ENCODE peak calls at places on chromosomes 12 and 14, in six cellular contexts. J, N, E, M, L and W are unnamed samples.
A peak's percentile ranks its signal among the peaks of the same experiment; 100 is the strongest.

GRCh38 chr12:50362671-50363070 is 33.7 kb downstream of the FAM186A start:
- DNase-seq in L (no peak), M (no peak), N (no peak), J (no peak), E (no peak), W (no peak)

GRCh38 chr14:92692822-92693226 is 55.6 kb downstream of the LGMN start:
- DNase-seq in E (no peak), M (no peak), N (peak; percentile 47), J (no peak), L (peak; percentile 16), W (no peak)

GRCh38 chr14:76168531-76168930 is 16.8 kb downstream of the GPATCH2L start:
- DNase-seq in J (no peak), M (no peak), E (no peak), L (no peak), N (peak; percentile 10), W (no peak)

GRCh38 chr12:106493531-106493930 is 89.3 kb upstream of the RFX4 start:
- DNase-seq in J (peak; percentile 15), M (no peak), N (no peak), L (no peak), E (no peak), W (no peak)

GRCh38 chr12:754871-755562 is 2.6 kb downstream of the WNK1 start:
- DNase-seq in M (peak; percentile 68), J (no peak), N (peak; percentile 61), L (peak; percentile 64), E (no peak), W (no peak)

GRCh38 chr14:96376093-96376492 is 12.8 kb downstream of the GSKIP start:
- DNase-seq in N (no peak), L (no peak), M (no peak), E (no peak), J (no peak), W (no peak)

GRCh38 chr14:26394114-26394855 is 203.5 kb downstream of the NOVA1 start:
- DNase-seq in J (peak; percentile 9), M (no peak), L (no peak), E (peak; percentile 34), N (peak; percentile 52), W (no peak)

GRCh38 chr14:58625438-58625837 is 12.3 kb upstream of the DACT1 start:
- DNase-seq in J (no peak), L (no peak), M (no peak), E (peak; percentile 63), N (no peak), W (no peak)

GRCh38 chr14:101412741-101413140 is 148.6 kb upstream of the DIO3 start:
- DNase-seq in L (no peak), M (no peak), E (no peak), N (peak; percentile 3), J (no peak), W (no peak)

GRCh38 chr14:39740454-39740853 is 308.2 kb upstream of the FBXO33 start:
- DNase-seq in J (no peak), N (no peak), M (no peak), L (no peak), E (no peak), W (no peak)

GRCh38 chr14:51547260-51547659 is 104.5 kb upstream of the FRMD6 start:
- DNase-seq in E (no peak), L (no peak), M (no peak), J (no peak), N (peak; percentile 100), W (peak; percentile 77)

GRCh38 chr12:53047221-53048032 is 2.4 kb upstream of the TNS2 start:
- DNase-seq in N (peak; percentile 86), L (peak; percentile 63), J (peak; percentile 69), M (peak; percentile 74), E (peak; percentile 85), W (no peak)

GRCh38 chr14:55446833-55447232 is 6.4 kb upstream of the TBPL2 start:
- DNase-seq in N (peak; percentile 91), L (no peak), M (no peak), E (no peak), J (no peak), W (no peak)

GRCh38 chr12:108793756-108794441 is 62.6 kb upstream of the CORO1C start:
- DNase-seq in M (no peak), E (no peak), J (no peak), N (no peak), L (no peak), W (no peak)

GRCh38 chr12:81206425-81206824 is 128.5 kb downstream of the ACSS3 start:
- DNase-seq in E (no peak), M (no peak), N (no peak), L (no peak), J (no peak), W (no peak)

GRCh38 chr12:92079054-92079385 is 66.6 kb downstream of the BTG1 start:
- DNase-seq in L (no peak), M (no peak), E (no peak), N (peak; percentile 41), J (no peak), W (no peak)

DNA sequence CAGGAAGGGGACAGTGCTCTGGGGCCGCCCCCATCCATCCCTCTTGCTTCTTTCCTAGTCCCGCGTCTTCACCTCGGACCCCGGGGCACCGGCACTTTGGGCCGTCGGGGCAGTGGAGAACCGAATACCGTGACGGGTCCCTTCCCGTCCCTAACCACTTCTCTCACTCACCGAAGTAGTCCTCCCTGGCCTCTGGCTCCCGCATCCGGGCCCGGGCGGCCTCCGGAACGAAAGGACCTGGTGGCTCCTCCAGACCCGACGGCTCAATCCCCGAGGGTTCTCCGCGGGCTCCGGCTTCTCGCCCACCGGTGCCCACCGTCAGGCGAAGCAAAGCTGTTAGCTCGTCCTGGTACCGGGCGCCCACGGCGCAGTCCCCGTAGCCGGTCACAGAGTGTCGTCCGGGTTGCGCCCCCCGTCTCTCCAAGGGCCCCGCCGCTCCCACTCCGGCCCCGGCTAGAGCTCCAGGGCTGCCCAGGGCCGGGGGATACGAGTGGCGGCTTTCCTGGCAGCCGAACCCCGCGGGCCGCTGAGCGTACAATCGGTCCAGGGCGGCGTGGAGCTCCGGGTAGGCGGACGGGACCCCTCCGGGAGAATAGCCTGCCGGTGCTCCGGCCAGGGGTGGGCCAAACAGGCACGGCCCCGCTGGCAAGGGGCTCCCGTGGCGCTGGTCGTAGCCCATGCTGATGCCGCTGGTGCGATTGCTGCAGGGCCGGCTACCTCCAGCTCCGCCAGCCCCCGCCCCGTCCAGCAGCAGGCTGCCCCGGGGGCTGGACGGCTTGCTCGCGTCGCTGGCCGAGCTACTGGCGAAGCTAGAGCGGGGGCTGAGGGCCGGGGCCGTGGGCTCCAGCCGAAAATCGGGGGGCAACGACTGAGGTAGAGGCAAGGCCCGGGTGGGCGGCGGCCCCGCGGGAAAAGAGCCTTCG is 1.0 kb downstream of the AJUBA start:
- DNase-seq in M (no peak), N (peak; percentile 39), E (peak; percentile 47), J (no peak), L (no peak), W (no peak)
- H2AFZ ChIP-seq in M (no peak overlapping the region), N (no peak overlapping the region), E (no peak overlapping the region), J (peak overlapping the region; percentile 81), L (peak overlapping the region; percentile 31), W (no peak overlapping the region)

GRCh38 chr12:94770397-94770759 is 120.0 kb upstream of the TMCC3 start:
- DNase-seq in L (no peak), N (no peak), J (no peak), E (no peak), M (no peak), W (no peak)

GRCh38 chr12:94769040-94769420 is 118.7 kb upstream of the TMCC3 start:
- DNase-seq in N (no peak), E (no peak), M (peak; percentile 90), L (no peak), J (no peak), W (no peak)

GRCh38 chr12:94767971-94768370 is 117.6 kb upstream of the TMCC3 start:
- DNase-seq in N (peak; percentile 64), J (no peak), E (no peak), L (no peak), M (no peak), W (no peak)

GRCh38 chr12:94769746-94770396 is 119.5 kb upstream of the TMCC3 start:
- DNase-seq in L (no peak), M (peak; percentile 70), N (no peak), E (no peak), J (no peak), W (no peak)

DNA sequence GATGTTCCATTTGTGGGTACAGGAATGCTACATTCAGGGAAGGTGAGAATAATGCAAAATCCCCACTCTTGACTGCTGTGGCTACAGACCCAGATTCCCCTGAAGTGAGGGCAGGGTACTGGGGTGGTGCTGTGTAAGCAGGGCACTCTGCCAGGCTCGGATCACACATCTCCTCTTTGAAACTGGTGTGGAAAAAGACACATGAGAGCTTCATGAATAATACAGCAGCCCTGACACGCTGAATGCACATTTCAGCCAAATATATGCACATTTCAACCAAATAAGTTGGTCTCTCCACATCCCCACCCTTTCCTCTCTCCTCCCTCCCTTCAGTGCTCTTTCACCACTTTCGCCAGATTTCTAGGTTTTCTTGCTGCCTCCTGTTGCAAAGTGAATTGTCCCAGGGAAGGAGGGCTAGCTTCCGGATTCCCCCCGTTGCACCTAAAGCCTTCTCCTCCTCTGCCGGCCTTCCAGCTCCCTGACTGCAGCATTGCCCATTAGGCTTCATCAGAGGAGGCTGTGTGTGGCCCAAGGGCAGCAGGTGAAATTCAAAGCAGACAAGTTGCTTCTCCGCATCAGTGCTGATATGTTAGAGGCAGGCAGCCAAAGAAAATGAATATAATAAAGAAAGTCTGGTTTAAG is 118.2 kb upstream of the TMCC3 start:
- DNase-seq in L (no peak), N (peak; percentile 27), J (no peak), M (peak; percentile 74), E (no peak), W (no peak)
- H2AFZ ChIP-seq in L (no peak overlapping the region), N (no peak overlapping the region), J (no peak overlapping the region), M (peak overlapping the region; percentile 73), E (no peak overlapping the region), W (no peak overlapping the region)

GRCh38 chr12:122199484-122200355 is 3.8 kb upstream of the B3GNT4 start:
- DNase-seq in E (no peak), L (no peak), M (no peak), J (no peak), N (no peak), W (no peak)
- H2AFZ ChIP-seq in E (no peak overlapping the region), L (no peak overlapping the region), M (no peak overlapping the region), J (no peak overlapping the region), N (no peak overlapping the region), W (no peak overlapping the region)

DNA sequence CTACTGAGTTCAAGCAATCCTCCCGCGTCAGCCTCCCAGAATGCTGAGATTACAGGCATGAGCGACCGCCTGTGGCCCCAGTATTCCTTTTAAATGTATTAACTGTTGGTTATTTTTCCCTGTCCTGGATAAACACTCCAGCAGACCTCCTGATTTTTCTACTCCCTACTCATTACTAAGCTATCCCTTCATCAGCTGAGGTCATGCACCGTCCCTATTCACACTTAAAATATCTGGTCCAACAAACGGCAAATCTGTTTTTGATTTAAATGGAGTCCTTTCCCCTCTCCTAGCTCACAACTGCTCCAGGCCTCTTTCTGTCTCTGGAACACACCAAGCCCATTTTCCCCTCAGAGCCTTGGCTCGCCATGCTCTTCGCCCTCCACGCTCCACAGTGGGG is 1003.3 kb upstream of the TMEM132C start:
- DNase-seq in L (no peak), M (no peak), J (no peak), E (no peak), N (peak; percentile 29), W (no peak)
- H2AFZ ChIP-seq in L (no peak overlapping the region), M (no peak overlapping the region), J (no peak overlapping the region), E (no peak overlapping the region), N (no peak overlapping the region), W (no peak overlapping the region)